ENCODE peak calls at places on chromosomes 4 and X, in eight cellular contexts. X is tibial artery, Q is fibroblast of pulmonary artery, F is Peyer's patch, T is stomach, C is cardiac muscle cell, P is AG09309, W is DND-41. Z is an unnamed sample.

GRCh38 chrX:40544343-40545250 is 36.2 kb upstream of the ATP6AP2 start:
- DNase-seq in X (no peak), Q (peak), F (no peak), T (no peak), C (peak), P (no peak), W (no peak), Z (no peak)

GRCh38 chr4:140059159-140059558 is 94.8 kb downstream of the MAML3 start:
- DNase-seq in X (no peak), Q (peak), F (no peak), T (peak), C (peak), P (no peak), W (no peak), Z (no peak)

GRCh38 chr4:82469776-82470345 is 39.5 kb downstream of the ENOPH1 start:
- DNase-seq in X (no peak), Q (peak), F (no peak), T (no peak), C (peak), P (peak), W (no peak), Z (no peak)

GRCh38 chrX:136623400-136623799 is 24.6 kb upstream of the CD40LG start:
- DNase-seq in X (no peak), Q (no peak), F (no peak), T (no peak), C (no peak), P (no peak), W (peak), Z (no peak)

GRCh38 chr4:138062929-138063328 is 179.2 kb downstream of the SLC7A11 start:
- DNase-seq in X (no peak), Q (peak), F (no peak), T (no peak), C (peak), P (no peak), W (no peak), Z (no peak)

GRCh38 chr4:165569031-165569430 is 190.2 kb downstream of the CPE start:
- DNase-seq in X (no peak), Q (no peak), F (no peak), T (no peak), C (peak), P (no peak), W (no peak), Z (no peak)

GRCh38 chr4:180799798-180800197 is 1443.4 kb upstream of the TENM3 start:
- DNase-seq in X (no peak), Q (peak), F (no peak), T (no peak), C (peak), P (no peak), W (no peak), Z (no peak)

GRCh38 chr4:146643812-146644401 is 5.2 kb downstream of the POU4F2 start:
- DNase-seq in X (no peak), Q (peak), F (no peak), T (no peak), C (peak), P (no peak), W (no peak), Z (no peak)

GRCh38 chrX:71250856-71251255 is 3.1 kb downstream of the ZMYM3 start:
- DNase-seq in X (no peak), Q (no peak), F (no peak), T (no peak), C (no peak), P (no peak), W (no peak), Z (no peak)

GRCh38 chrX:71253253-71254091 is 468 bp downstream of the ZMYM3 start:
- DNase-seq in X (no peak), Q (peak), F (peak), T (peak), C (peak), P (no peak), W (peak), Z (peak)

GRCh38 chrX:71251456-71251973 is 2.4 kb downstream of the ZMYM3 start:
- DNase-seq in X (no peak), Q (no peak), F (no peak), T (no peak), C (no peak), P (no peak), W (peak), Z (no peak)

GRCh38 chrX:71254092-71254941 is at the start of gene ZMYM3:
- DNase-seq in X (peak), Q (peak), F (peak), T (peak), C (peak), P (peak), W (peak), Z (peak)

DNA sequence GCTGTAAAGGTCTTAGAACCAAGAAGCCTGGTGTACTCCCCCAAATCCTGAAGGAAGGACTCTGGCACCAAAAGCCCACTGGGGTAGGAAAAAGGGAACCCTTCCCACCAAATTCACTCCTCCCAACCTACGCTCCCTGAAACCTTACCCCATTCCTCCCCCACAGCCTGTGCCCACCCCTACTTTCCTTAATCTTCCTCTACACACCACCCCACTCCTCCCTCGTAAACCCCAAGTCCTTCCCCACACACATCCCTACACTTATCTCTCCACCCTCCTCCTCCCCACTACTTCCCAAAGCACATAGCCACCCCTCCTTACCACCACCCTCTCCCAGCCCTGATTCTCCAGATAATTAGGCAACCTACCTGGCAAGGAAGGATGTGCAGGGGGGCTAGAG is 1.7 kb downstream of the ZMYM3 start:
- DNase-seq in X (no peak), Q (no peak), F (no peak), T (no peak), C (no peak), P (no peak), W (no peak), Z (no peak)
- TF ChIP-seq CTCF in X (no peak), Q (no peak), F (no peak), T (no peak), C (no peak), P (no peak), W (no peak), Z (no peak)

GRCh38 chr4:87983996-87984395 is 8.5 kb downstream of the SPP1 start:
- DNase-seq in X (no peak), Q (no peak), F (no peak), T (no peak), C (no peak), P (no peak), W (no peak), Z (no peak)

GRCh38 chr4:87986508-87986907 is 11.0 kb downstream of the SPP1 start:
- DNase-seq in X (no peak), Q (no peak), F (no peak), T (no peak), C (no peak), P (no peak), W (no peak), Z (no peak)

GRCh38 chr4:87982446-87982845 is 6.9 kb downstream of the SPP1 start:
- DNase-seq in X (no peak), Q (peak), F (no peak), T (no peak), C (peak), P (no peak), W (no peak), Z (no peak)

GRCh38 chr4:87985097-87985886 is 9.8 kb downstream of the SPP1 start:
- DNase-seq in X (peak), Q (peak), F (peak), T (peak), C (peak), P (no peak), W (peak), Z (peak)

DNA sequence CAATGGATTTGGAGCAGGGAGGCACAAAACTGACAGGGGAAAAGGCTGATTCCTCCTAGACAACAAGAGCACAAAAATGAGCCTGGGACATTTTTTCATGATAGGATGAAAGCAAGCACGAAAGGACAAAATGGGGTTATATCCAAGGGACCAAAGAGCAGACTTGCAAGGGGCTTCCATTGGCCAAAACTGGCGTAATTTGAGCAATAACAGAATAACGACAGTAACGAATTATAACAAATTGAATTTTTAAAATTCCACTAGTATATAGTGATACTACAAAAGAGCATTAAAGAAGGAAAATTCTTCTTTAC is 10.3 kb downstream of the SPP1 start:
- DNase-seq in X (no peak), Q (no peak), F (no peak), T (no peak), C (no peak), P (no peak), W (no peak), Z (no peak)
- TF ChIP-seq CTCF in X (no peak), Q (no peak), F (no peak), T (no peak), C (no peak), P (no peak), W (no peak), Z (no peak)

DNA sequence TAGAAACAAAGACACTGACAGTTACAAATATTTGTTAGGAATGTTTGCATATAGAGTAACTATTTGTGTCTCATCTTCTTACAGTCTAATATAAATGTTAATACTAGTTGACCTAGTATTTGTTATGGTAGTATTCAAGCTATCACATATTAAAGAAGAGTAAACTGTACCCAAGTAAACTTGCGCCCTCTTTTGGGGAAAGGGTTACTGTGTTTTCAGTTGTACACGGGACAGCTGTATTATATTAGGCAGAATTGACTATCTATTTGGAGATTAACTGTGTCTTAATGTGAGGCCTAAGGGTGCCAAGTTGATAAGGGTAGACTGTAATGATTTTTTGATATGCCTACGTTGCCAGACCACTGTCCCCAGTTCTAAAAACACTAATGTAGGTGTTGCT is 172.9 kb upstream of the CXCL13 start:
- DNase-seq in X (no peak), Q (no peak), F (no peak), T (no peak), C (no peak), P (no peak), W (no peak), Z (no peak)
- TF ChIP-seq CTCF in X (no peak), Q (peak), F (peak), T (no peak), C (no peak), P (no peak), W (peak), Z (no peak)

GRCh38 chrX:124362072-124362471 is 15.7 kb downstream of the SH2D1A start:
- DNase-seq in X (no peak), Q (no peak), F (no peak), T (no peak), C (no peak), P (no peak), W (no peak), Z (no peak)
- TF ChIP-seq CTCF in X (no peak), Q (no peak), F (no peak), T (no peak), C (no peak), P (no peak), W (no peak), Z (no peak)

GRCh38 chr4:6229095-6229494 is 28.7 kb upstream of the JAKMIP1 start:
- DNase-seq in X (no peak), Q (no peak), F (no peak), T (peak), C (no peak), P (no peak), W (no peak), Z (no peak)
- TF ChIP-seq CTCF in X (no peak), Q (no peak), F (no peak), T (no peak), C (no peak), P (no peak), W (no peak), Z (no peak)

GRCh38 chrX:13101439-13102139 is 57.2 kb upstream of the FAM9C start:
- DNase-seq in X (peak), Q (peak), F (peak), T (peak), C (peak), P (no peak), W (no peak), Z (no peak)
- TF ChIP-seq CTCF in X (no peak), Q (no peak), F (no peak), T (no peak), C (no peak), P (no peak), W (no peak), Z (no peak)

GRCh38 chr4:7041851-7042696 is 1.1 kb upstream of the TADA2B start:
- DNase-seq in X (peak), Q (no peak), F (no peak), T (peak), C (no peak), P (no peak), W (no peak), Z (peak)

GRCh38 chr4:7043521-7044414 is 596 bp downstream of the TADA2B start:
- DNase-seq in X (peak), Q (peak), F (peak), T (peak), C (peak), P (no peak), W (peak), Z (peak)

GRCh38 chr4:7044415-7044930 is 1.3 kb downstream of the TADA2B start:
- DNase-seq in X (no peak), Q (no peak), F (no peak), T (no peak), C (peak), P (no peak), W (no peak), Z (no peak)

GRCh38 chr4:7041246-7041645 is 1.9 kb upstream of the TADA2B start:
- DNase-seq in X (no peak), Q (no peak), F (no peak), T (no peak), C (no peak), P (no peak), W (no peak), Z (no peak)

GRCh38 chr4:7042697-7043464 is at the start of gene TADA2B:
- DNase-seq in X (peak), Q (peak), F (peak), T (peak), C (peak), P (peak), W (peak), Z (peak)
- TF ChIP-seq CTCF in X (peak), Q (no peak), F (peak), T (peak), C (peak), P (peak), W (peak), Z (no peak)

DNA sequence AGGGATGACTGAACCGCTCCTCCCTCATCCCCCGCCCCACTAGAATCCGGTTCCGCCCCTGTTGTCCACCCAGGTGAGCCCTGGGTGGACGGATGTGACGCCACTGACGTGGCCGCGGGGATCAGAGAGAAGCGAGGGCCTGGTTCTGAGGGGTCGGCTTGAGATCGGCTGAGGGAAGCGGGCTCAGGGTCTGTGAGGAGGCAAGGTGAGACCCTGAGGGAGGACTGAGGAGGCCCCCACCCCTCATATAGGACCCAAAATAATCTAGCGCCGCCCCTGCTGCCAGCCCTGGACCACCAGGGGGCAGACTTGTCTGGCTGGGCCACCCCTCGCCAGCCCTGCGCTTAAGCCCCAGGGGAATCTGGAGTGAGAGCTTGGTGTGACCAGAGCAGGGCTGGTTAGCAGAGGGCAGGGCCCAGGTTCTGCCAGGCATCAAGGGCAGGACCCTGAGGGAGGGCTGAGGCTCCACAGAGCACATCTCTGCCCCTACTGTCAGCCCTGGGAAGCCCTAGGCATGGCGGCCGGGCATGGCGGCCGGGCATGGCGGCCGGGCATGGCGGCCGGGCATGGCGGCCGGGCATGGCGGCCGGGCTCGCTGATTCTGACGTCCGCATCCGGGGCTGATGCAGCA is at the start of gene MAGEA8:
- DNase-seq in X (no peak), Q (no peak), F (no peak), T (no peak), C (no peak), P (no peak), W (no peak), Z (no peak)
- TF ChIP-seq CTCF in X (no peak), Q (no peak), F (no peak), T (no peak), C (no peak), P (peak), W (peak), Z (no peak)

Z was measured in glutamatergic neuron.